ENCODE peak calls at places on chromosome 13, in nine cellular contexts. Z is uterus, L is fibroblast of lung, Q is dorsolateral prefrontal cortex, S is progenitor cell of endocrine pancreas, X is AG09309, E is fibroblast of pulmonary artery, D is NB4, J is psoas muscle. W is an unnamed sample.

GRCh38 chr13:47480941-47481340 is 520.1 kb downstream of the SUCLA2 start:
- DNase-seq in E (no peak), S (no peak), X (no peak), D (peak), L (no peak), J (no peak), Z (no peak), Q (no peak), W (no peak)

GRCh38 chr13:78689011-78689410 is 30.1 kb upstream of the OBI1 start:
- DNase-seq in L (peak), Z (no peak), Q (no peak), S (no peak), X (no peak), J (no peak), E (no peak), D (no peak), W (no peak)

GRCh38 chr13:39888865-39889810 is 233.7 kb downstream of the COG6 start:
- DNase-seq in Q (no peak), L (no peak), D (no peak), Z (no peak), J (no peak), E (no peak), S (no peak), X (no peak), W (no peak)

GRCh38 chr13:74641586-74641985 is 507.4 kb upstream of the KLF12 start:
- DNase-seq in E (peak), X (peak), J (no peak), L (peak), S (no peak), Z (no peak), Q (no peak), D (no peak), W (no peak)

GRCh38 chr13:113895436-113895835 is 31.6 kb upstream of the GAS6 start:
- DNase-seq in S (no peak), L (no peak), Q (no peak), D (no peak), E (no peak), Z (no peak), X (no peak), J (no peak), W (no peak)

GRCh38 chr13:112592647-112593046 is 4.7 kb upstream of the TUBGCP3 start:
- DNase-seq in L (no peak), Q (no peak), X (no peak), D (no peak), Z (no peak), J (no peak), S (no peak), E (no peak), W (no peak)

GRCh38 chr13:90800082-90800746 is 547.3 kb upstream of the MIR17HG start:
- DNase-seq in E (peak), Z (no peak), L (peak), D (no peak), J (peak), Q (peak), S (no peak), X (no peak), W (no peak)

GRCh38 chr13:49653478-49653877 is 25.2 kb downstream of the ARL11 start:
- DNase-seq in D (no peak), L (no peak), J (no peak), X (no peak), Q (no peak), S (no peak), Z (no peak), E (no peak), W (no peak)

GRCh38 chr13:54574791-54575190 is 1546.2 kb downstream of the OLFM4 start:
- DNase-seq in S (no peak), L (no peak), J (no peak), Q (no peak), D (no peak), E (no peak), X (no peak), Z (no peak), W (no peak)

GRCh38 chr13:64332048-64332447 is 2898.1 kb downstream of the PCDH9 start:
- DNase-seq in S (no peak), Q (no peak), E (no peak), D (no peak), J (no peak), L (no peak), X (no peak), Z (no peak), W (no peak)

GRCh38 chr13:97849305-97849704 is 104.2 kb upstream of the IPO5 start:
- DNase-seq in J (no peak), Q (no peak), S (no peak), Z (no peak), D (peak), L (peak), E (peak), X (no peak), W (no peak)

GRCh38 chr13:40148103-40148502 is 492.6 kb downstream of the COG6 start:
- DNase-seq in Q (no peak), J (no peak), S (no peak), X (no peak), Z (no peak), E (no peak), D (no peak), L (no peak), W (no peak)

GRCh38 chr13:76023644-76024043 is 387.5 kb downstream of the LMO7 start:
- DNase-seq in X (no peak), J (no peak), Q (no peak), S (no peak), Z (no peak), D (no peak), L (no peak), E (no peak), W (no peak)

GRCh38 chr13:113499936-113500335 is 9.4 kb upstream of the DCUN1D2 start:
- DNase-seq in L (peak), E (peak), J (no peak), S (no peak), Z (no peak), Q (no peak), X (peak), D (no peak), W (no peak)

GRCh38 chr13:21095311-21095710 is 33.9 kb upstream of the LATS2 start:
- DNase-seq in X (no peak), J (no peak), E (no peak), D (peak), L (no peak), Q (no peak), S (no peak), Z (no peak), W (no peak)

GRCh38 chr13:73390100-73390499 is 331.3 kb downstream of the KLF5 start:
- DNase-seq in Z (no peak), X (no peak), J (no peak), D (no peak), S (no peak), E (no peak), L (no peak), Q (no peak), W (no peak)

GRCh38 chr13:48644951-48645350 is 8.8 kb upstream of the CYSLTR2 start:
- DNase-seq in L (no peak), J (no peak), S (no peak), Z (no peak), Q (no peak), X (no peak), E (no peak), D (no peak), W (no peak)

GRCh38 chr13:50403311-50403710 is 388.1 kb downstream of the KCNRG start:
- DNase-seq in E (no peak), X (no peak), J (no peak), S (no peak), L (no peak), D (no peak), Q (no peak), Z (no peak), W (no peak)

GRCh38 chr13:46577656-46578589 is 25.0 kb downstream of the LRCH1 start:
- DNase-seq in X (no peak), L (no peak), J (no peak), S (no peak), Q (no peak), Z (no peak), D (no peak), E (no peak), W (no peak)

GRCh38 chr13:50149932-50150331 is 134.7 kb downstream of the KCNRG start:
- DNase-seq in X (no peak), E (no peak), S (no peak), D (no peak), Q (no peak), L (no peak), J (no peak), Z (peak), W (no peak)

GRCh38 chr13:62879071-62879470 is 1463.4 kb upstream of the PCDH20 start:
- DNase-seq in X (no peak), L (peak), Q (no peak), S (no peak), D (no peak), Z (no peak), E (peak), J (no peak), W (no peak)

GRCh38 chr13:97459215-97459772 is 25.3 kb downstream of the RAP2A start:
- DNase-seq in S (no peak), Q (no peak), J (no peak), Z (no peak), D (no peak), E (no peak), L (no peak), X (no peak), W (no peak)

GRCh38 chr13:92769064-92769463 is 457.5 kb upstream of the GPC6 start:
- DNase-seq in J (no peak), Q (no peak), Z (no peak), L (peak), S (no peak), D (no peak), X (no peak), E (peak), W (no peak)

GRCh38 chr13:73336789-73337188 is 278.0 kb downstream of the KLF5 start:
- DNase-seq in D (no peak), L (no peak), Q (no peak), E (no peak), Z (no peak), S (no peak), J (no peak), X (no peak), W (no peak)

GRCh38 chr13:27712421-27712820 is 79.9 kb upstream of the GSX1 start:
- DNase-seq in X (no peak), D (peak), Z (no peak), J (no peak), Q (no peak), S (no peak), E (peak), L (peak), W (no peak)

GRCh38 chr13:32752997-32753606 is 166.8 kb downstream of the PDS5B start:
- DNase-seq in L (no peak), J (no peak), E (no peak), Z (no peak), X (no peak), D (no peak), S (no peak), Q (no peak), W (no peak)

GRCh38 chr13:97495678-97496077 is 61.7 kb downstream of the RAP2A start:
- DNase-seq in Z (no peak), D (no peak), L (no peak), S (no peak), X (no peak), E (no peak), J (no peak), Q (no peak), W (no peak)

GRCh38 chr13:113519556-113519955 is 29.0 kb upstream of the DCUN1D2 start:
- DNase-seq in J (no peak), L (no peak), Q (no peak), S (no peak), Z (no peak), E (no peak), D (no peak), X (no peak), W (no peak)

GRCh38 chr13:28181413-28181812 is 43.1 kb downstream of the PAN3 start:
- DNase-seq in X (peak), J (no peak), D (no peak), Z (no peak), L (no peak), E (peak), S (no peak), Q (no peak), W (no peak)

GRCh38 chr13:39023316-39023715 is 14.6 kb downstream of the PROSER1 start:
- DNase-seq in S (no peak), Z (no peak), D (no peak), X (peak), E (peak), J (no peak), Q (no peak), L (peak), W (no peak)

GRCh38 chr13:43331676-43332075 is 308.3 kb downstream of the DNAJC15 start:
- DNase-seq in X (no peak), J (no peak), Z (no peak), S (no peak), E (peak), Q (no peak), D (no peak), L (peak), W (no peak)

GRCh38 chr13:29621841-29622240 is 26.4 kb upstream of the SLC7A1 start:
- DNase-seq in S (no peak), Q (no peak), D (no peak), E (no peak), Z (no peak), L (no peak), J (no peak), X (no peak), W (no peak)

GRCh38 chr13:110525328-110526319 is 35.9 kb downstream of the RAB20 start:
- DNase-seq in Q (no peak), D (no peak), Z (no peak), J (no peak), S (no peak), X (no peak), L (no peak), E (no peak), W (no peak)
- TF ChIP-seq CTCF in Q (no peak), D (no peak), Z (no peak), J (no peak), S (no peak), X (no peak), L (no peak), E (no peak), W (no peak)

GRCh38 chr13:33757713-33758112 is 60.2 kb upstream of the RFC3 start:
- DNase-seq in L (no peak), X (no peak), Z (no peak), J (no peak), D (no peak), Q (no peak), S (no peak), E (no peak), W (no peak)

GRCh38 chr13:33763021-33763420 is 54.9 kb upstream of the RFC3 start:
- DNase-seq in Z (no peak), S (no peak), D (no peak), J (no peak), E (peak), X (no peak), L (no peak), Q (no peak), W (no peak)

GRCh38 chr13:33758113-33758512 is 59.8 kb upstream of the RFC3 start:
- DNase-seq in X (no peak), D (no peak), S (no peak), E (no peak), Z (no peak), L (no peak), Q (no peak), J (no peak), W (no peak)

GRCh38 chr13:33764716-33765115 is 53.2 kb upstream of the RFC3 start:
- DNase-seq in X (no peak), L (no peak), Z (no peak), D (no peak), E (no peak), Q (no peak), S (no peak), J (no peak), W (no peak)

DNA sequence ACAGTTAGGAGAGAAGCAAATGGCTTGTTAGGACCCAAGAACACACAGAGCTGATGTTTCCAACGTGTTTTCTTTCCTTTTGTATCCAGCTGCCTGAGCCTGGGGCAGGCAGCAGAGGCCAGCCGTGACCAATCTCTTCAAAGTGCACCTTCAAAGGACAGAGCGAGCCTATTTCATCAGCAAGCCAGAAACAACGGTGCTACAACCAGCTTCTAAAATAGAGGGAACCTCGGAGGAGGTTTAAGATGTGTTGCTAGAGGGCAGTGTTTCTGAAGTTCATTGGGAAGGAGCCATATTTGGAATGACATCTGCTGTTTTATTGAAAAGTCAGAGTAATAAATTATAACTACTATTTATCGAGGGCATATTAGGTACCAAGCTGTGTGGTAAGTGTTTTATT is 56.2 kb upstream of the RFC3 start:
- DNase-seq in Z (no peak), S (no peak), L (no peak), Q (no peak), J (no peak), D (no peak), E (no peak), X (no peak), W (no peak)
- TF ChIP-seq CTCF in Z (no peak), S (no peak), L (no peak), Q (no peak), J (no peak), D (no peak), E (peak), X (peak), W (no peak)

GRCh38 chr13:107205318-107206112 is 637.6 kb upstream of the ARGLU1 start:
- DNase-seq in J (peak), S (peak), D (peak), Z (peak), X (no peak), Q (peak), E (peak), L (peak), W (peak)

GRCh38 chr13:107208889-107209288 is 641.0 kb upstream of the ARGLU1 start:
- DNase-seq in J (no peak), E (peak), D (no peak), L (no peak), Q (no peak), Z (no peak), X (no peak), S (no peak), W (no peak)

GRCh38 chr13:107202371-107203023 is 634.6 kb upstream of the ARGLU1 start:
- DNase-seq in L (peak), J (no peak), D (no peak), Q (no peak), Z (peak), S (no peak), E (peak), X (no peak), W (no peak)

GRCh38 chr13:107200491-107200890 is 632.6 kb upstream of the ARGLU1 start:
- DNase-seq in L (no peak), X (no peak), E (no peak), D (no peak), S (no peak), J (no peak), Q (no peak), Z (no peak), W (no peak)

GRCh38 chr13:107203146-107203847 is 635.4 kb upstream of the ARGLU1 start:
- DNase-seq in D (peak), S (no peak), J (no peak), L (peak), E (peak), Q (no peak), X (no peak), Z (no peak), W (no peak)
- TF ChIP-seq CTCF in D (peak), S (peak), J (peak), L (no peak), E (peak), Q (peak), X (peak), Z (peak), W (no peak)

DNA sequence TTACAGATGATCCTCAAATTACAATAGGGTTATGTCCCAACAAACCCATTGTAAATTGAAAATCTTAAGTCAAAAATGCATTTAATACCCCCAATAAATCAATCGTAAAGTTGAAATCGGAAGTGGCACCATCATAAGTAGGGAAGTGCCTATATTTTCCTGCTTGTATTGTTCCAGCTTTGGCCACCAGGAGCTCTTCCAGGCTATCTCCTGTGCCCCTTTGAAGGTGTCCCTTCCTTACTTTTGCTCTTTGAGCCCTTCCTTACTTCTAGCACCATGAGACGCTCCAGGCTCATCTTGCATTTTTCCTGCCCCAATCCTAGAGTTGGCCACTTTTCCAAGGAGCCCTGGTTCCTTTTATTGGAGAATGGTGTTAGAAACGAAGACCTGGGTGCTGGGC is 163.0 kb upstream of the TSC22D1 start:
- DNase-seq in D (no peak), S (no peak), J (no peak), Q (no peak), L (no peak), Z (no peak), X (no peak), E (no peak), W (no peak)
- TF ChIP-seq CTCF in D (no peak), S (no peak), J (no peak), Q (no peak), L (no peak), Z (no peak), X (no peak), E (peak), W (no peak)

DNA sequence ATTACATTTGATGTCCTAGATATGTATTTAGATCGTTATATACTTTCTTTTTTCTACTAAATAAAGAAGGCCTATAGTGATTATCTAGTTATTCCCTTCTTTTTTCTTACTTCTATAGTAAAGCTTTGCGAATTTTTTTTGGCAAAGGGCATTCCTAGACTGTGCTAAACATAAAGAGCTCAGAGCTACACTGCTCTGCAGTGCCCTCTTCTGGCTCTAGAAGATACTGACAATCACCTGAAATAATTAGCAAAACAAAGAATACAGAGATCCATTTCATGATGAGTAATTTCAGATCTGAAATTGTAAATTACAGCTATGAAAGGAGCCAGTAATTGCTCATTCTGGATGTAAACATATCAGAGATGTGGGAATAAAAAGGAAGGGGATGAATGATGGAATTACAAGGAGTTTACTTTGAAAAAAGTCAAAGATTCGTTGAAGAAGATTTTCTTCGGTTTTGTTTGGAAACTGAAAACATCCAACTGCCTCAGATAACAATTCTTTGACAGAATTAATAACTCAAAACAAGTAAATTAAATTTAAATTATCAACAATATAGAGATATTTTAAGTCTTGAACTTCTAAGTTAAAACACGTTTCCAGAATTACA is 288.5 kb downstream of the NALCN start:
- DNase-seq in S (no peak), L (peak), X (no peak), D (peak), Q (no peak), Z (no peak), J (no peak), E (peak), W (no peak)
- TF ChIP-seq CTCF in S (peak), L (peak), X (peak), D (peak), Q (peak), Z (peak), J (peak), E (peak), W (no peak)

DNA sequence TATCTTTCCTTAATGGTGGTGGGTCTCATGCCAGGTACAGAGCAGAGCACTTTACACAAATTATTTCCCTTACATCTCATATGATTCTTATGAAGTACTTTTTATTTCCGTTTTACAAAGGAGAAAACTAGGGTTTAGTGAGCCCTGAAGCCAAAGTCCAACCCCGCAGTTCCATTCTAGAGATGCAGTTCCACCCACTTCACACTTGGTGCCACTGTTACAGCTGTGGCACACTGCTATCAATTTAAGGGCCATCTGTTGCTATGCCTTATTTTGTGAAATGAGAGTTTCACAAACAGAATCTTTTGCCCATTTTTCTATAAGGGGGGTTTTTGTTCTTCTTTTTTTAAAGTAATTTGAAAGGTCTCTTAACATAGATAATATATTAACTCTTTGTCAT is 12.9 kb downstream of the MIPEP start:
- DNase-seq in D (peak), E (peak), X (no peak), Q (no peak), S (no peak), L (peak), J (no peak), Z (no peak), W (no peak)
- TF ChIP-seq CTCF in D (peak), E (peak), X (peak), Q (peak), S (peak), L (peak), J (peak), Z (no peak), W (no peak)

GRCh38 chr13:61709258-61709657 is 293.6 kb upstream of the PCDH20 start:
- DNase-seq in J (no peak), Z (no peak), D (no peak), L (no peak), Q (no peak), S (no peak), E (no peak), X (no peak), W (no peak)
- TF ChIP-seq CTCF in J (no peak), Z (no peak), D (no peak), L (no peak), Q (no peak), S (no peak), E (no peak), X (no peak), W (no peak)

GRCh38 chr13:72255908-72256307 is 388.9 kb upstream of the DACH1 start:
- DNase-seq in E (peak), Q (no peak), J (no peak), D (peak), L (peak), S (peak), X (no peak), Z (no peak), W (no peak)
- TF ChIP-seq CTCF in E (peak), Q (peak), J (peak), D (peak), L (peak), S (peak), X (no peak), Z (no peak), W (no peak)